ENCODE peak calls at places on chromosomes 5 and 9, in five cellular contexts. J is IMR-90, Q is neuronal stem cell, X is H1, O is mesenchymal stem cell. A is an unnamed sample.

GRCh38 chr9:107742531-107743309 is 253.2 kb upstream of the KLF4 start:
- DNase-seq in Q (no peak), J (no peak), O (no peak), X (no peak), A (no peak)

GRCh38 chr9:35395076-35395675 is 94.7 kb upstream of the RUSC2 start:
- DNase-seq in X (no peak), J (no peak), Q (no peak), O (no peak), A (no peak)

GRCh38 chr5:66223637-66224036 is 79.5 kb downstream of the SREK1 start:
- DNase-seq in Q (no peak), X (no peak), J (no peak), O (no peak), A (no peak)

GRCh38 chr9:124238546-124239140 is 19.1 kb upstream of the NEK6 start:
- DNase-seq in J (no peak), O (no peak), Q (no peak), X (no peak), A (no peak)

GRCh38 chr5:149959406-149960236 is 937 bp upstream of the SLC26A2 start:
- DNase-seq in Q (no peak), J (peak; percentile 58), X (no peak), O (peak; percentile 93), A (peak; percentile 39)

GRCh38 chr9:112046181-112046580 is 128.9 kb downstream of the SUSD1 start:
- DNase-seq in X (no peak), Q (no peak), J (peak; percentile 86), O (peak; percentile 69), A (no peak)

GRCh38 chr9:122252796-122253195 is 11.8 kb downstream of the RBM18 start:
- DNase-seq in Q (no peak), O (no peak), X (no peak), J (no peak), A (peak; percentile 33)

GRCh38 chr5:156718985-156719384 is 131.1 kb upstream of the PPP1R2B start:
- DNase-seq in X (no peak), Q (no peak), J (no peak), O (no peak), A (no peak)

GRCh38 chr9:86892576-86892975 is 54.7 kb downstream of the GAS1 start:
- DNase-seq in O (no peak), X (no peak), J (peak; percentile 30), Q (no peak), A (no peak)

GRCh38 chr5:1666812-1667588 is 132.6 kb downstream of the MRPL36 start:
- DNase-seq in X (no peak), J (no peak), Q (peak; percentile 80), O (no peak), A (peak; percentile 81)

GRCh38 chr5:151213803-151214613 is 9.9 kb downstream of the CCDC69 start:
- DNase-seq in Q (no peak), J (no peak), O (peak; percentile 67), X (no peak), A (peak; percentile 79)

GRCh38 chr5:82676663-82677062 is 398.5 kb upstream of the RPS23 start:
- DNase-seq in Q (no peak), X (no peak), J (no peak), O (no peak), A (no peak)

GRCh38 chr5:133918731-133919130 is 49.7 kb downstream of the C5orf15 start:
- DNase-seq in X (no peak), J (no peak), O (no peak), Q (no peak), A (no peak)

GRCh38 chr5:107218457-107219193 is 452.1 kb downstream of the EFNA5 start:
- DNase-seq in X (no peak), O (no peak), Q (no peak), J (peak; percentile 21), A (no peak)

DNA sequence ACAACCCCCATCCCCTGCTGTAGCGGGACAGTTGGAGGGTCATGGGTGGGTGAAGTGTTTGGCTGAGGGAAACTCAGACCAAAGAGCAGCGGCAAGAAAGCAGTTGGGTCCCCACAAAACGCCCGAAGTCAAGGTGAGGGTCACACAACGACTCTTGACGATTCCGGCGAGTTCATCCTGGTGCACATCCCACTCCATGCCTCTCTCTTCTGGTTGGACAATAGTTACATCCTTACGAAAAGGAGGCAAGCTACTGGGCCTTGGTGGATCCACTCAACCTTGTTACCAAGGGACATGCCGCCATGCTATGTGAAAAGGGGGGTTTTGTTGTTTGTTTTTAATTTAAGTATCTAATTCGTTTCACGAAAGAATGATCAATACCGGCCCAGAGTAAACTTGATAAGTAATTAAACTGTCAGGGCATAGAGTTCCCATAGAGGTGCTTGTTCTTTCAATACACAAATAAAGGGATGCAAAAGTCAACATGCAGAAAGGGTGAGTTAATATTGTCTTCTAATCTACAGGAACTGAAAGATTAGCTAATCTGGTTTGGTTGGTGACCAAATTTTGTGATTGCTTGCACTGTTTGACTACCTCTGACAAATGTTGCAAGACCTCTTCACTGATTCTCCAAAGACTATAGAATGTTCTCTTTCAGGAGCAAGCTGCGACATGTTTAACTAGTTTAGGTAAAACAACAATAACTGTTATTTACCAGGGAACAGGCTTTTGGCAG is 732 bp upstream of the SMIM15 start:
- DNase-seq in O (peak; percentile 49), J (peak; percentile 36), X (peak; percentile 17), Q (no peak), A (no peak)
- H4K91ac ChIP-seq in O (peak overlapping the region; percentile 20), J (peak overlapping the region; percentile 96), X (peak overlapping the region; percentile 4), Q (no peak overlapping the region), A (no peak overlapping the region)

DNA sequence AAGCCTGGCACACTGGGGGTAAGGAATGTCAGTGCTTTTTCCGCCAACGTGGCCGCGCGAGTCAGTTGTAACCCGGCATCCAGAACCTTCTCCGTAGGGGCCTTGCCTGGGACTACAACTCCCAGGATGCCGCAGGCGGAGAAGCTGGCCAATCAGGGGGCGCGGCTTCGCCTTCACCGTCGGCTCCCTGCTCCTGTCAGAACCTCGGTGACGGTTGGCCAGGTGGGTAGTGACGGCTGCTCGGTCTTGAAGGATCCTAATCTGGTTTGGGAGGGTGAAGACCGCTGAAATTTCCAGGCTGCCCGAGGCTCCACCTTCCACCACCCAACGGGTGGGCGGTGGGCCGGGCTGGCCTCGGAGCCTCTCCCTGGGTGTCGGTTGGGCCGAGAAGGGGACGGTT is at the start of gene C5orf58:
- DNase-seq in J (no peak), O (no peak), Q (no peak), X (no peak), A (peak; percentile 72)
- H3K23ac ChIP-seq in J (no peak within 1 kb of the TSS), O (no peak within 1 kb of the TSS), Q (no peak within 1 kb of the TSS), X (no peak within 1 kb of the TSS), A (no peak within 1 kb of the TSS)

DNA sequence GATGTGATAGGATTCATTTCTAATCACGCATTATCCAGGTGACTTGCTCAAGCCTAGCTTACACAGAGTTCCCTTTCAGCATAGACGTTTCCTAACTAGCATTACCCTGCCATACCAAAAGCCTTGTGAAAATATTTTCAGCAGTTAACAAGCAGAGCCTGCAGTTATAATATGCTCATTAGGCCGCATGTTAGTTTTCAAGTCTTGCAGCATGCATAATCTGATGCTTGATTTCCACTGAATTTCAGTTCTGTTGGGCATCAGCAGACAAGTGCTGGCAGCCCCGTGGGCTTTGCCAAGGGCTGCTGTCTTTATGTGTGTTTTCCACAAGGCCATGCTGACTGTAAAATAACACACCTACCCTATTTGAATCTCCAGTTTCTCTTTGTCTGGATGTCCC is 491.0 kb upstream of the WWC1 start:
- DNase-seq in O (no peak), J (no peak), Q (no peak), X (no peak), A (no peak)
- H2BK15ac ChIP-seq in O (no peak overlapping the region), J (no peak overlapping the region), Q (no peak overlapping the region), X (peak overlapping the region; percentile 83), A (no peak overlapping the region)

GRCh38 chr9:99305820-99306811 is 84.0 kb downstream of the SEC61B start:
- DNase-seq in X (no peak), O (no peak), Q (no peak), J (no peak), A (no peak)
- H4K91ac ChIP-seq in X (no peak overlapping the region), O (peak overlapping the region; percentile 48), Q (no peak overlapping the region), J (no peak overlapping the region), A (no peak overlapping the region)

GRCh38 chr9:137198748-137199276 is 1.7 kb downstream of the TPRN start:
- DNase-seq in X (no peak), Q (no peak), J (no peak), O (no peak), A (no peak)

GRCh38 chr9:137201205-137201868 is 796 bp upstream of the TPRN start:
- DNase-seq in J (no peak), X (no peak), O (no peak), Q (no peak), A (no peak)

GRCh38 chr9:137198051-137198747 is 2.3 kb downstream of the TPRN start:
- DNase-seq in J (no peak), X (no peak), Q (no peak), O (no peak), A (no peak)

GRCh38 chr9:137200311-137201204 is at the start of gene TPRN:
- DNase-seq in J (peak; percentile 98), X (peak; percentile 96), O (peak; percentile 99), Q (peak; percentile 98), A (peak; percentile 99)

DNA sequence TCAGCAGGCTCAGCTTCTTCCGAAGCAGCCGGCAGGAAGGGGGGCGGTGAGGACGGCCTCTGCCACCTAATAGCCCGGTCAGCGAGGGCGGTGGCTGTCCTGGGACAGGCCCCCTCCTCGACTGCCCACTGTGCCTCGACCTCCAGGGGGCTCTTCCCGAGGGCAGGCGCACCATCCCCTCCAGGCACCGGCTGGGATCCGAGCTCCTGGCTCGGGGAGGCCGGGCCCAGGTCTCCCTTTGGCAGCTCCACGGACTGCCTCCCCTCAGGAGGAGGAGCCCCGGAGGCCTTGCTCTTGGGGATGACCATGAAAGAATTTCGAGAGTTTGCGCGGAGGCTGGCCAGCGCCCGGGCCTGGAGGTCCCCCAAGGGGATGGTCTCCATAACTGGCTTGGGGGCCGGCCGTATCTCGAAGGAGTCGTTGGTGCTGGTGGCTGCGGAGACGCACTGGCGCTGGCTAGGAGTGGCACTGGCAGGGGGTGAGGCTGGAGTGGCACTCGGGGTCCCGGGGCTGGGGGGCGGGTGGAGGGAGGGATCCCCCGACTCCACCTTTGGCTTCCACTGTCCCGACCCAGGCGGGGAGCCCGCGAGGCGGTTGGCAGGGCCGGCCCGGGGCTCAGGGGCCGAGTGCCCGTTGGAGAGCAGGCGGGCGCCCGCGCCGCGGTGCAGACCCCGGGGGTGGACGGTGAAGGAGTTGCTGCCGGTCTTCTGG is 975 bp downstream of the TPRN start:
- DNase-seq in O (no peak), X (no peak), J (peak; percentile 12), Q (no peak), A (no peak)
- H3K23ac ChIP-seq in O (peak overlapping the region; percentile 73), X (no peak overlapping the region), J (peak overlapping the region; percentile 66), Q (peak overlapping the region; percentile 55), A (no peak overlapping the region)

GRCh38 chr5:125005287-125005686 is 258.8 kb upstream of the ZNF608 start:
- DNase-seq in X (no peak), Q (no peak), J (no peak), O (no peak), A (no peak)
- H2BK15ac ChIP-seq in X (no peak overlapping the region), Q (no peak overlapping the region), J (no peak overlapping the region), O (no peak overlapping the region), A (no peak overlapping the region)

DNA sequence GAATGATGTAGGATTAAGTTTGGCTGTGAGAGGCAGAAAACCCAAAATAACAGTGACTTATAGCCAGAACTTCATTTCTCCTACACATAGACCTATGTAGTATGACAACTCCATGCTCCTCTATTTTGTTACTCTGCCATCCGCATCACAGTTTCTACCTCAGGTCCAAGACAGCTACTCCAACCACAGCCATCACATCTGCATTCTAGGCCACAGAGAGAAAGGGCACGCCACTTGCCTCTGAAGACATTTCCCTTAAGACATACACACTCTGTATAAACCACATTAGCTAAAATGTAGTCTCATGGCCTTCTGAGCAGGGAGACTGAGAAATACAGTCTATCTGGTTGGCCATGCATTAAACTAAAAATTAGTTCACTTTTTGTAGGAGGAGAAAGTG is 10.0 kb downstream of the SPINK4 start:
- DNase-seq in O (no peak), Q (no peak), X (no peak), J (no peak), A (no peak)
- H4K91ac ChIP-seq in O (no peak overlapping the region), Q (no peak overlapping the region), X (no peak overlapping the region), J (no peak overlapping the region), A (no peak overlapping the region)

A was measured in H9.